ENCODE peak calls at places on chromosome 10, in six cellular contexts. A is effector memory CD4-positive, alpha-beta T cell; H is BE2C; V is heart right ventricle; D is mesendoderm; X is psoas muscle. U is an unnamed sample. For H3K4me1, the result is how much of the 10 kb centered on the place peaks cover.

GRCh38 chr10:98344589-98345038 is 70.4 kb downstream of the PYROXD2 start:
- DNase-seq in A (no peak), X (peak), V (peak), D (no peak), H (no peak), U (peak)

GRCh38 chr10:119422685-119423509 is 119.6 kb downstream of the RGS10 start:
- DNase-seq in H (no peak), X (no peak), V (no peak), A (no peak), D (no peak), U (no peak)

GRCh38 chr10:76082956-76083355 is 651.5 kb downstream of the LRMDA start:
- DNase-seq in H (no peak), V (no peak), D (peak), X (no peak), A (no peak), U (no peak)

GRCh38 chr10:103672345-103672744 is 178.8 kb downstream of the NEURL1 start:
- DNase-seq in V (no peak), X (no peak), A (no peak), H (no peak), D (no peak), U (no peak)

GRCh38 chr10:14118953-14119352 is 211.8 kb downstream of the FRMD4A start:
- DNase-seq in X (no peak), A (no peak), H (no peak), V (no peak), D (no peak), U (no peak)

GRCh38 chr10:102769375-102770107 is 25.8 kb downstream of the WBP1L start:
- DNase-seq in A (no peak), V (no peak), H (no peak), X (no peak), D (peak), U (no peak)

GRCh38 chr10:103687718-103688117 is 167.7 kb downstream of the SH3PXD2A start:
- DNase-seq in V (no peak), X (no peak), D (no peak), A (no peak), H (no peak), U (no peak)

GRCh38 chr10:103929396-103929921 is 11.5 kb upstream of the STN1 start:
- DNase-seq in D (peak), V (no peak), A (no peak), H (no peak), X (no peak), U (no peak)

GRCh38 chr10:91681361-91682276 is 48.7 kb upstream of the PPP1R3C start:
- DNase-seq in A (no peak), H (peak), D (no peak), X (no peak), V (peak), U (no peak)

GRCh38 chr10:110671788-110672579 is 27.8 kb downstream of the RBM20 start:
- DNase-seq in X (peak), V (peak), A (peak), H (peak), D (peak), U (peak)

GRCh38 chr10:20797290-20797689 is 99.8 kb downstream of the NEBL start:
- DNase-seq in D (no peak), V (no peak), X (no peak), H (no peak), A (no peak), U (no peak)

GRCh38 chr10:32121648-32122047 is 65.4 kb upstream of the KIF5B start:
- DNase-seq in V (no peak), H (no peak), D (no peak), A (no peak), X (no peak), U (no peak)

GRCh38 chr10:110704906-110705476 is 60.9 kb downstream of the RBM20 start:
- DNase-seq in A (no peak), H (no peak), D (no peak), X (no peak), V (no peak), U (no peak)

GRCh38 chr10:102342462-102342861 is 53.0 kb upstream of the NFKB2 start:
- DNase-seq in V (no peak), H (no peak), A (no peak), D (peak), X (no peak), U (no peak)

GRCh38 chr10:99895867-99896266 is 113.4 kb downstream of the ABCC2 start:
- DNase-seq in X (no peak), A (no peak), V (no peak), H (no peak), D (no peak), U (no peak)

GRCh38 chr10:97297556-97298222 is 5.3 kb upstream of the ARHGAP19 start:
- DNase-seq in H (no peak), A (no peak), V (no peak), D (no peak), X (no peak), U (no peak)

GRCh38 chr10:61935085-61935484 is 33.6 kb downstream of the ARID5B start:
- DNase-seq in V (no peak), D (no peak), X (no peak), A (no peak), H (no peak), U (no peak)

GRCh38 chr10:58672855-58673254 is 160.2 kb downstream of the BICC1 start:
- DNase-seq in A (no peak), D (no peak), X (no peak), V (no peak), H (no peak), U (no peak)

GRCh38 chr10:17348111-17349008 is 106.0 kb downstream of the ST8SIA6 start:
- DNase-seq in V (peak), D (no peak), A (no peak), X (peak), H (peak), U (peak)

GRCh38 chr10:91838199-91838598 is 40.0 kb downstream of the TNKS2 start:
- DNase-seq in X (no peak), D (no peak), H (peak), A (no peak), V (no peak), U (no peak)

GRCh38 chr10:7560519-7560918 is 106.2 kb downstream of the ITIH5 start:
- DNase-seq in V (no peak), H (no peak), X (no peak), D (no peak), A (no peak), U (no peak)

GRCh38 chr10:68315582-68315981 is 16.3 kb upstream of the HNRNPH3 start:
- DNase-seq in A (no peak), D (no peak), X (no peak), H (no peak), V (no peak), U (no peak)

GRCh38 chr10:58360412-58361004 is 24.7 kb upstream of the TFAM start:
- DNase-seq in X (no peak), A (no peak), D (no peak), H (no peak), V (no peak), U (no peak)

GRCh38 chr10:127977368-127978009 is 70.6 kb downstream of the PTPRE start:
- DNase-seq in A (no peak), H (no peak), X (peak), D (peak), V (peak), U (peak)

GRCh38 chr10:76195990-76196389 is 764.6 kb downstream of the LRMDA start:
- DNase-seq in V (no peak), X (no peak), D (no peak), H (no peak), A (no peak), U (no peak)

GRCh38 chr10:118958984-118959916 is 70.3 kb upstream of the NANOS1 start:
- DNase-seq in X (peak), V (peak), A (no peak), H (no peak), D (peak), U (peak)

GRCh38 chr10:58981846-58982245 is 194.6 kb upstream of the PHYHIPL start:
- DNase-seq in D (peak), A (no peak), V (no peak), H (no peak), X (no peak), U (no peak)

GRCh38 chr10:23516530-23516929 is 77.7 kb downstream of the OTUD1 start:
- DNase-seq in X (no peak), V (no peak), D (peak), H (no peak), A (no peak), U (no peak)

GRCh38 chr10:82609845-82610244 is 734.9 kb downstream of the NRG3 start:
- DNase-seq in D (peak), V (no peak), H (peak), X (no peak), A (no peak), U (no peak)

GRCh38 chr10:94299417-94299816 is 63.3 kb downstream of the NOC3L start:
- DNase-seq in A (no peak), V (no peak), X (no peak), D (no peak), H (no peak), U (no peak)

GRCh38 chr10:133199992-133200611 is 29.9 kb upstream of the UTF1 start:
- DNase-seq in X (no peak), A (no peak), H (no peak), D (peak), V (no peak), U (no peak)

GRCh38 chr10:112773783-112774182 is 176.3 kb upstream of the TCF7L2 start:
- DNase-seq in X (no peak), D (no peak), A (no peak), H (no peak), V (no peak), U (no peak)

GRCh38 chr10:14723052-14723689 is 51.5 kb downstream of the FAM107B start:
- DNase-seq in D (no peak), A (peak), X (no peak), H (no peak), V (no peak), U (no peak)

GRCh38 chr10:92834331-92834730 is 14.0 kb upstream of the EXOC6 start:
- DNase-seq in H (no peak), X (no peak), D (no peak), A (no peak), V (no peak), U (no peak)

GRCh38 chr10:28991326-28991725 is 297.5 kb upstream of the LYZL1 start:
- DNase-seq in V (peak), H (no peak), D (peak), X (peak), A (no peak), U (no peak)

GRCh38 chr10:101062231-101063161 is 707 bp downstream of the KAZALD1 start:
- DNase-seq in D (peak), A (peak), X (peak), H (peak), V (peak), U (no peak)
- H3K4me1 ChIP-seq in D (under half), A (under half), X (under half), H (under half), V (half or more), U (under half)

DNA sequence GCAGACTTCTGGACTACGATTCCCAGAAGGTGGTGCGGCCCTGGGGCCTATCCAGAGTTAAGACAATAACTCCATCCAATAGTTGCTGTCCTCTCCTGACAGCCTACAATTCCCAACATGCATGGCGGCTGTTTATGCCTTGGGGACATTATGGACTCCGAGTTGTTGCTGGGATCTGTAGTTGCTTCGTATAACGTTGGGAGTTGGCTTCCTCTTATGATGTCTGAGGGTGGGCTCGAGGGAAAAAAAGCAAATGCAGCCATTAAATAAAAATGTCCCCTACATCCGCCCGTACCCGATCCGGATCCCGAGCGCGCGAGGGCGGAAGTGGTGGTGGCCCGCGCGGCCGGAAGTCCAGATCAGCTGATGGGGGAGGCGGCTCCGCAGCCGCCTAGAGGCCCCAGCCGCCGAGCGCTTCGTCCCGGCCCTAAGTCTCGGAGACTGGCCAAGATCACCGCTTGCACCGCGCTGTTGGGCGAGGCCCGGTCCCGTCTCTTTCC is at the start of gene ZSWIM8:
- DNase-seq in X (peak), V (peak), H (peak), D (peak), A (peak), U (peak)
- H3K4me1 ChIP-seq in X (half or more), V (half or more), H (under half), D (under half), A (under half), U (under half)

GRCh38 chr10:125020386-125020785 is 78.5 kb downstream of the ZRANB1 start:
- DNase-seq in V (no peak), X (no peak), D (no peak), A (no peak), H (no peak), U (no peak)
- H3K4me1 ChIP-seq in V (half or more), X (half or more), D (under half), A (under half), H (under half), U (half or more)

GRCh38 chr10:50577681-50578350 is 45.9 kb downstream of the SGMS1 start:
- DNase-seq in A (no peak), V (peak), D (peak), H (peak), X (no peak), U (no peak)

GRCh38 chr10:50579491-50580259 is 44.1 kb downstream of the SGMS1 start:
- DNase-seq in H (no peak), V (no peak), A (no peak), D (no peak), X (no peak), U (no peak)

GRCh38 chr10:50582061-50582460 is 41.7 kb downstream of the SGMS1 start:
- DNase-seq in A (no peak), H (no peak), X (no peak), D (no peak), V (no peak), U (no peak)

GRCh38 chr10:50578949-50579348 is 44.8 kb downstream of the SGMS1 start:
- DNase-seq in H (no peak), X (no peak), A (no peak), D (no peak), V (no peak), U (no peak)

DNA sequence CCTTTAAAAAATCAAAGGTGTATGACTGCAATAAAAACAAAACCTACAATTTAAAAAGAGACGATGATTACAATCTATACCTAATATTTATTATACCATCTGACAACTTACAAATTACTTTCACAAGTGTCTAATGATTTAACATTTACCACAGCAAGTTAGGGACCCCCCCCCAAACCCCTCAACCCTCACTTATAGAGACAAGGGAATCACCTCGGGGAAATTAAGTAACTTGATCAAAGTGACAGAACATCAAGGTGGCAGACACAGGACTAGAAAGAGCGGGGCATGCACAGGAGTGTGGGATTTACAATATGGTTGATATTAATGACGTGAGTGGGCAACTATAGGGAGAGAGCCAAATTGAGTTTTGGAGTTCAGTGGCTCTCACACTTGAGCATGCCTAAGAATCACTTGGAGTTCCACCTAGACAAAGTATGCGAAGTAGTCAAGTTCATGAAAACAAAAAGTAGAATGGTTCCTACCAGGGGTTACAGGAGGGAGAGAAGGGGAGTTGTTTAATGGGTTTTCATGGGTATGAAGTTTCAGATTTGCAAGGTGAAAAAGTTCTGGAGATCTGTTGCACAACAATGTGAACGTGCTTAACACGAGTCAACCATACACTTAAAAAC is 43.4 kb downstream of the SGMS1 start:
- DNase-seq in V (no peak), H (no peak), X (no peak), A (no peak), D (no peak), U (no peak)
- H3K4me1 ChIP-seq in V (under half), H (under half), X (half or more), A (under half), D (under half), U (half or more)

DNA sequence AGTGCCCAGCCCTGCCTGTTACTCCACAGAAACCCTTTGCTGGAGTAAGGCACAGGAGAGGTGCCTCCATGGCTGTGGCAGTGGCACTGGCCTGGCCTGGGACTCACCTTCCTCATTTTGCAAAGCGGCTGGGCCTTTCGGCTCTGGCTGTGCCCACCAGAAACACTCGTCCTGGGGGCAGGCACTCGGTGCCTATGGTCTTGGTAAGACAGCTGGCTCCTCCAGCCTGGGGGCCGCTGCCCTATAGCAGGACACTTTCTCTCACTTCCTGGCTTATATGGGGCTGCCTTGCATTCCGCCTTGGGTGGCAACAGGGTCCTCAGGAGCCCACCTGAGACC is 13.2 kb downstream of the ZMIZ1 start:
- DNase-seq in V (no peak), A (no peak), H (no peak), D (no peak), X (no peak), U (no peak)
- H3K4me1 ChIP-seq in V (half or more), A (under half), H (under half), D (under half), X (half or more), U (under half)